ENCODE peak calls at places on chromosomes 7 and 10, in four cellular contexts. L, F, I and M are unnamed samples.

GRCh38 chr10:70478191-70479160 is at the start of gene PALD1:
- DNase-seq in L (peak), F (peak), I (no peak), M (no peak)

GRCh38 chr7:40726559-40726958 is 591.8 kb downstream of the SUGCT start:
- DNase-seq in L (no peak), F (no peak), I (no peak), M (no peak)

GRCh38 chr10:84946984-84947383 is 618.6 kb downstream of the CCSER2 start:
- DNase-seq in L (no peak), F (no peak), I (no peak), M (no peak)

GRCh38 chr7:157545681-157546060 is 208.9 kb downstream of the DNAJB6 start:
- DNase-seq in L (no peak), F (no peak), I (no peak), M (no peak)

GRCh38 chr10:100374137-100374655 is 27.2 kb downstream of the SCD start:
- DNase-seq in L (peak), F (no peak), I (no peak), M (no peak)

GRCh38 chr7:94109556-94109955 is 105.4 kb upstream of the BET1 start:
- DNase-seq in L (no peak), F (no peak), I (no peak), M (no peak)

GRCh38 chr10:101287922-101288638 is 58.8 kb upstream of the LBX1 start:
- DNase-seq in L (peak), F (peak), I (peak), M (no peak)

GRCh38 chr7:50112250-50112649 is 19.2 kb upstream of the ZPBP start:
- DNase-seq in L (no peak), F (no peak), I (no peak), M (no peak)

GRCh38 chr7:27167170-27167505 is 1.8 kb upstream of the HOXA9 start:
- DNase-seq in L (no peak), F (no peak), I (no peak), M (no peak)

GRCh38 chr7:147472556-147472955 is 1118.0 kb upstream of the C7orf33 start:
- DNase-seq in L (no peak), F (no peak), I (no peak), M (no peak)

GRCh38 chr10:102410427-102411073 is 8.0 kb downstream of the PSD start:
- DNase-seq in L (no peak), F (peak), I (no peak), M (peak)

GRCh38 chr7:104548861-104549260 is 220.5 kb downstream of the LHFPL3 start:
- DNase-seq in L (peak), F (no peak), I (no peak), M (no peak)

GRCh38 chr7:141039366-141039765 is 24.6 kb upstream of the MRPS33 start:
- DNase-seq in L (peak), F (no peak), I (peak), M (no peak)

GRCh38 chr10:98088186-98088971 is 46.1 kb upstream of the R3HCC1L start:
- DNase-seq in L (no peak), F (no peak), I (no peak), M (no peak)

GRCh38 chr7:94580601-94581000 is 71.0 kb downstream of the CASD1 start:
- DNase-seq in L (peak), F (no peak), I (peak), M (no peak)

GRCh38 chr7:130365511-130366441 is 14.5 kb upstream of the CPA1 start:
- DNase-seq in L (peak), F (no peak), I (peak), M (no peak)

GRCh38 chr7:95027181-95027872 is 119.9 kb downstream of the PPP1R9A start:
- DNase-seq in L (no peak), F (no peak), I (no peak), M (no peak)

GRCh38 chr7:42070068-42070467 is 166.9 kb downstream of the GLI3 start:
- DNase-seq in L (no peak), F (no peak), I (peak), M (no peak)

GRCh38 chr7:51005074-51005473 is 222.4 kb upstream of the GRB10 start:
- DNase-seq in L (no peak), F (no peak), I (no peak), M (no peak)

GRCh38 chr10:72509206-72509799 is 116.6 kb downstream of the MICU1 start:
- DNase-seq in L (no peak), F (no peak), I (peak), M (no peak)

GRCh38 chr7:92731327-92732063 is 104.9 kb downstream of the CDK6 start:
- DNase-seq in L (no peak), F (no peak), I (peak), M (no peak)

GRCh38 chr7:157700237-157701005 is 363.6 kb downstream of the DNAJB6 start:
- DNase-seq in L (no peak), F (no peak), I (no peak), M (no peak)

GRCh38 chr7:38327597-38327996 is 54.2 kb upstream of the TARP start:
- DNase-seq in L (no peak), F (no peak), I (no peak), M (no peak)

GRCh38 chr10:386751-387693 is 251.8 kb downstream of the ZMYND11 start:
- DNase-seq in L (no peak), F (no peak), I (no peak), M (no peak)

GRCh38 chr10:60224129-60224705 is 165.5 kb downstream of the ANK3 start:
- DNase-seq in L (no peak), F (no peak), I (no peak), M (no peak)

GRCh38 chr10:81192404-81192803 is 654.7 kb downstream of the SH2D4B start:
- DNase-seq in L (no peak), F (no peak), I (no peak), M (no peak)

GRCh38 chr10:98301664-98302319 is 33.8 kb upstream of the LOXL4 start:
- DNase-seq in L (no peak), F (no peak), I (no peak), M (no peak)

DNA sequence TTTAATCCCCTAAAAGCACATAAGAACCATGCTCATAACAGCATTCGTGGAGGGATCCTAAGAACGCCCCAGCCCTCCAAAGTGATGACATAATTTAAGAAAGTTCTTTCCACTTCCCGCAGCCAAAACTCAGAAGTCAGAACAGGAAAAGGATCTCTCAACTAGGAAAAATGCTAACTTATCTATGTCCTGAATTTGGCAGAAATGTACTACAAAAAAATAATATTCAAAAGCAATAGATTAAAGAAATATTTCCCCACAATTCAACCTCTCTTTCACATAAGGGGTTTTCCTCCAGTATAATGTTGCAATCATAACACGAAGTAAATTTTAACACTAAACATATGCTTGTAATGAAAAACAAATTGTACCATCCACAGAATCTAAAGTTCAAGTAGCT is 23.0 kb downstream of the ASB13 start:
- DNase-seq in L (no peak), F (no peak), I (no peak), M (no peak)
- H3K56ac ChIP-seq in L (no peak), F (no peak), I (no peak), M (no peak)

DNA sequence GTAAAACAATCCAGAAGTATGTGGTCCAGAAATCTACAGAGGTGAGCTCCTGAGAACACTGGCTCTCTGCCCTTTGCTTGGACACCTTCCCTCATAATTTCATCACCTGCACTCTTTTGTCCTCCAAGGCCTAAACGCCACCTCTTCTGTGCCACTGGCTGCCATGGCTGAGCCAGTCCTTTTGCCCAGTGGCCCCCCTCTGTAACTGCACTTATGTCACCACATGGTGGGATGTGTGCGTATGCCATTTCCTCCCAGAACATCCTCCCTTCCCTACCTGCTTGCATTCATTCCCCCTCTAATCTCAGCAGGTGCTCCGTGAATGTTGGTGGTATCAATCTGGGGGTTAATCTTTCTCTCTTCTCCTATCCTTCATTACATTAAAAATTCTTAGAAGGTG is 17.3 kb upstream of the DUSP5 start:
- DNase-seq in L (no peak), F (no peak), I (no peak), M (no peak)
- H3K56ac ChIP-seq in L (no peak), F (no peak), I (no peak), M (no peak)

GRCh38 chr7:143318661-143319060 is 2.8 kb downstream of the CLCN1 start:
- DNase-seq in L (no peak), F (no peak), I (peak), M (no peak)

GRCh38 chr7:143316492-143316891 is 581 bp downstream of the CLCN1 start:
- DNase-seq in L (no peak), F (no peak), I (no peak), M (no peak)

GRCh38 chr7:143320620-143321019 is 4.7 kb downstream of the CLCN1 start:
- DNase-seq in L (no peak), F (no peak), I (no peak), M (no peak)

GRCh38 chr7:143314107-143314506 is 1.8 kb upstream of the CLCN1 start:
- DNase-seq in L (no peak), F (no peak), I (no peak), M (no peak)

GRCh38 chr7:143315782-143316181 is at the start of gene CLCN1:
- DNase-seq in L (no peak), F (no peak), I (no peak), M (no peak)
- H3K56ac ChIP-seq in L (no peak), F (no peak), I (no peak), M (no peak)

DNA sequence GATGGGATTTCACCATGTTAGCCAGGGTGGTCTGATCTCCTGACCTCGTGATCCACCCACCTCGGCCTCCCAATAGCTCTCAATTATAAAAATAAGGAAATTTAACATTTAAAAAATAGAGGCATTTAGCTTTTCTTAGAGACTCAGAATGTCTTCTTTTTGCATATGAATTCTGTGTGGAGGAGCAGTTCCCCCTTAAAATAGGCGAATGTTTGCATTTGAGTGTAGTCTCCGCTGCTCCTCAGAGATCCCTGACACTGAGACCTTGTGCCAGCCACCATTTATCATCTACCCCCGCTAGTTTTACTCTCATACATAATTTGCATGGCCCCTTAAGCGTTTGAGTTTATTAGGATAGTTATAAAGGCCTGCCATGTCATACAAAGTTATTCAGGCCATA is 461.9 kb downstream of the SORCS3 start:
- DNase-seq in L (no peak), F (no peak), I (no peak), M (no peak)
- H3K56ac ChIP-seq in L (no peak), F (no peak), I (no peak), M (no peak)

DNA sequence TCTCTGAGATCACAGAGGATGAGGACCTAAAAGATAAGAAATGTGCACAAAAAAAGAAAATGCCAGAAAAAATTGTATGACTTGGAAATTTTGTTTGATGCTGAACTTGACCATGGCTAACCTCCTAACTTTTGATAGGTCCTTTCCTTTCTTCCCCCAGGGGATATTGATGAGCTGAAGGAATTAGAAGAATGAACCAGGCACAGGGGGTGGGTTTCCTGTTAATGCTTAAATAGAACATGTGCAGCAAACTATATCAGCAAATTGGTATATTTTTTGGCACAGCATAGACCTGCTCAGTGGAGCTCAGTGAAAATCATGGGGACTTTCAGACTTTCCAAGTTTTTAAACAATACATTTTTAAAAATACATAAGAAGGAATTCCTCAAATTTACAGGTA is 300.7 kb downstream of the HDAC9 start:
- DNase-seq in L (peak), F (no peak), I (no peak), M (no peak)
- H3K56ac ChIP-seq in L (no peak), F (no peak), I (no peak), M (no peak)

DNA sequence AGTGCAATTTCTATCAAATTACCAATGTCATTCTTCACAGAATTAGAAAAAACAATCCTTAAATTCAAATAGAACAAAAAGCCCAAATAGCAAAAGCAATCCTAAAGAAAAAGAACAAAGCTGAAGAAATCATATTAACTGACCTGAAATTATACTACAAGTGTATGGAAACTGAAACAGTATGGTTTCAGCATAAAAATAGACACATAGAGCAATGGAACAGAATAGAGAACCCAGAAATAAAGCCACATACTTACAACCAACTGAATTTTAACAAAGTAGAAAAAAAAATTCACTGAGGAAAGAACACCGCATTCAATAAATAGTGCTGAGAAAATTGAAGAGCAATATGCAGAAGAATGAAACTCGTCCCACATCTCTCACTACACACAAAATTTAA is 142.0 kb upstream of the CHRM2 start:
- DNase-seq in L (no peak), F (no peak), I (no peak), M (no peak)
- H3K56ac ChIP-seq in L (no peak), F (no peak), I (no peak), M (no peak)